ENCODE peak calls at places on chromosomes 11 and 22, in nine cellular contexts. Q is stimulated activated CD8-positive, alpha-beta memory T cell treated with anti-CD3 and anti-CD28 coated beads, Interleukin-12 subunit alpha, Interleukin-12 subunit beta, amount 100 ng/mL, for 1 hour; J is stimulated activated CD4-positive, alpha-beta T cell treated with anti-CD3 and anti-CD28 coated beads, Interleukin-4, amount 100 ng/mL, for 48 hours; R is amygdala; V is HEK293T; W is EH; P is mucosa of descending colon; X is HS-5; H is HT1080. O is an unnamed sample.

GRCh38 chr22:41344189-41344788 is 37.5 kb upstream of the TEF start:
- DNase-seq in Q (no peak), J (no peak), R (no peak), V (no peak), W (no peak), P (no peak), X (no peak), H (no peak), O (no peak)

GRCh38 chr22:18028817-18029527 is 4.6 kb upstream of the MICAL3 start:
- DNase-seq in Q (no peak), J (no peak), R (no peak), V (no peak), W (no peak), P (no peak), X (no peak), H (no peak), O (no peak)

GRCh38 chr22:23192133-23192532 is 11.8 kb downstream of the BCR start:
- DNase-seq in Q (no peak), J (no peak), R (no peak), V (no peak), W (no peak), P (no peak), X (no peak), H (no peak), O (no peak)

GRCh38 chr11:65315204-65315865 is 669 bp downstream of the CDC42EP2 start:
- DNase-seq in Q (peak; percentile 69), J (peak; percentile 74), R (peak; percentile 68), V (peak; percentile 84), W (peak; percentile 75), P (peak; percentile 89), X (no peak), H (peak; percentile 82), O (peak; percentile 85)

GRCh38 chr22:21455334-21456089 is 11.7 kb upstream of the TMEM191C start:
- DNase-seq in Q (no peak), J (no peak), R (no peak), V (no peak), W (no peak), P (no peak), X (no peak), H (no peak), O (no peak)

GRCh38 chr11:34263462-34264186 is 94.2 kb downstream of the ABTB2 start:
- DNase-seq in Q (no peak), J (no peak), R (no peak), V (no peak), W (peak; percentile 67), P (peak; percentile 79), X (peak; percentile 58), H (peak; percentile 90), O (no peak)

GRCh38 chr11:128451651-128452470 is 135.5 kb downstream of the ETS1 start:
- DNase-seq in Q (no peak), J (no peak), R (peak; percentile 73), V (no peak), W (no peak), P (peak; percentile 67), X (no peak), H (no peak), O (no peak)

GRCh38 chr22:25702046-25702445 is 39.9 kb upstream of the MYO18B start:
- DNase-seq in Q (no peak), J (no peak), R (no peak), V (no peak), W (peak; percentile 36), P (no peak), X (peak; percentile 10), H (no peak), O (no peak)

GRCh38 chr11:47464479-47464878 is 15.5 kb upstream of the RAPSN start:
- DNase-seq in Q (no peak), J (no peak), R (no peak), V (no peak), W (peak; percentile 18), P (no peak), X (peak; percentile 25), H (no peak), O (no peak)

GRCh38 chr11:106012744-106013143 is 9.3 kb downstream of the MSANTD4 start:
- DNase-seq in Q (no peak), J (no peak), R (peak; percentile 28), V (no peak), W (peak; percentile 34), P (no peak), X (peak; percentile 73), H (peak; percentile 61), O (no peak)

O was measured in activated naive CD4-positive, alpha-beta T cell treated with anti-CD3 and anti-CD28 coated beads, Interleukin-2, amount 50 U/mL, for 16 hours.